ENCODE peak calls at places on chromosomes 2 and 18, in ten cellular contexts. A is adrenal gland; I is psoas muscle; T is neural progenitor cell; G is endodermal cell; V is pancreas; D is breast epithelium; Y is naive thymus-derived CD4-positive, alpha-beta T cell; W is tibial artery; X is GM12878. L is an unnamed sample.
A peak's percentile ranks its signal among the peaks of the same experiment; 100 is the strongest.

GRCh38 chr2:198135481-198135934 is 331.1 kb downstream of the PLCL1 start:
- DNase-seq in A (no peak), I (no peak), T (no peak), G (no peak), V (no peak), D (no peak), Y (no peak), W (no peak), X (no peak), L (no peak)

GRCh38 chr18:5542393-5543035 is 1.3 kb downstream of the EPB41L3 start:
- DNase-seq in A (peak; percentile 52), I (peak; percentile 51), T (peak; percentile 51), G (peak; percentile 79), V (no peak), D (no peak), Y (no peak), W (peak; percentile 47), X (no peak), L (no peak)

GRCh38 chr2:96753661-96754282 is 6.9 kb upstream of the CNNM4 start:
- DNase-seq in A (no peak), I (no peak), T (no peak), G (no peak), V (no peak), D (no peak), Y (no peak), W (no peak), X (no peak), L (no peak)

GRCh38 chr2:239731998-239732665 is 293.0 kb downstream of the NDUFA10 start:
- DNase-seq in A (no peak), I (peak; percentile 33), T (no peak), G (no peak), V (peak; percentile 43), D (no peak), Y (no peak), W (no peak), X (no peak), L (no peak)

GRCh38 chr18:6776193-6776592 is 46.7 kb downstream of the ARHGAP28 start:
- DNase-seq in A (no peak), I (no peak), T (peak; percentile 26), G (no peak), V (no peak), D (no peak), Y (no peak), W (no peak), X (no peak), L (no peak)

GRCh38 chr2:143083636-143084035 is 45.6 kb upstream of the ARHGAP15 start:
- DNase-seq in A (no peak), I (no peak), T (no peak), G (no peak), V (no peak), D (no peak), Y (no peak), W (no peak), X (no peak), L (peak; percentile 27)

GRCh38 chr2:125745514-125745913 is 910.4 kb upstream of the GYPC start:
- DNase-seq in A (peak; percentile 18), I (no peak), T (peak; percentile 83), G (peak; percentile 87), V (no peak), D (no peak), Y (no peak), W (no peak), X (peak; percentile 11), L (no peak)

GRCh38 chr2:238811765-238812164 is 36.1 kb upstream of the TWIST2 start:
- DNase-seq in A (no peak), I (no peak), T (no peak), G (no peak), V (no peak), D (no peak), Y (no peak), W (no peak), X (no peak), L (no peak)

GRCh38 chr18:73614812-73615211 is 532.8 kb downstream of the FBXO15 start:
- DNase-seq in A (no peak), I (no peak), T (no peak), G (no peak), V (no peak), D (no peak), Y (no peak), W (no peak), X (no peak), L (peak; percentile 88)

GRCh38 chr2:67854103-67854502 is 208.7 kb downstream of the C1D start:
- DNase-seq in A (no peak), I (no peak), T (no peak), G (no peak), V (no peak), D (no peak), Y (no peak), W (no peak), X (no peak), L (no peak)

GRCh38 chr2:27185331-27186026 is 26.4 kb upstream of the ATRAID start:
- DNase-seq in A (no peak), I (peak; percentile 75), T (no peak), G (no peak), V (no peak), D (no peak), Y (no peak), W (peak; percentile 81), X (no peak), L (no peak)

GRCh38 chr2:241891315-241891987 is 21.9 kb downstream of the RTP5 start:
- DNase-seq in A (no peak), I (peak; percentile 53), T (no peak), G (no peak), V (peak; percentile 91), D (no peak), Y (no peak), W (no peak), X (no peak), L (no peak)

GRCh38 chr2:162919111-162919510 is 80.5 kb upstream of the KCNH7 start:
- DNase-seq in A (no peak), I (no peak), T (no peak), G (no peak), V (no peak), D (no peak), Y (no peak), W (no peak), X (no peak), L (no peak)

GRCh38 chr2:42117923-42118758 is 51.0 kb upstream of the EML4 start:
- DNase-seq in A (no peak), I (no peak), T (no peak), G (peak; percentile 58), V (no peak), D (no peak), Y (no peak), W (no peak), X (peak; percentile 56), L (peak; percentile 44)

GRCh38 chr2:173307287-173307686 is 47.4 kb upstream of the CDCA7 start:
- DNase-seq in A (no peak), I (no peak), T (peak; percentile 39), G (no peak), V (no peak), D (no peak), Y (no peak), W (no peak), X (peak; percentile 50), L (no peak)

GRCh38 chr2:202608142-202608852 is 26.5 kb upstream of the FAM117B start:
- DNase-seq in A (no peak), I (no peak), T (no peak), G (no peak), V (no peak), D (no peak), Y (no peak), W (no peak), X (peak; percentile 26), L (no peak)

GRCh38 chr18:79637181-79637920 is 42.3 kb upstream of the CTDP1 start:
- DNase-seq in A (no peak), I (no peak), T (no peak), G (peak; percentile 72), V (peak; percentile 28), D (no peak), Y (no peak), W (no peak), X (no peak), L (no peak)

GRCh38 chr2:147739531-147739930 is 105.3 kb upstream of the ACVR2A start:
- DNase-seq in A (no peak), I (no peak), T (no peak), G (no peak), V (no peak), D (no peak), Y (no peak), W (no peak), X (no peak), L (no peak)

GRCh38 chr18:65255417-65255816 is 495.4 kb upstream of the CDH7 start:
- DNase-seq in A (no peak), I (no peak), T (no peak), G (no peak), V (no peak), D (no peak), Y (no peak), W (no peak), X (no peak), L (no peak)
- H3K27ac ChIP-seq in A (no peak overlapping the region), I (no peak overlapping the region), T (no peak overlapping the region), G (no peak overlapping the region), V (no peak overlapping the region), D (no peak overlapping the region), Y (no peak overlapping the region), W (no peak overlapping the region), X (no peak overlapping the region), L (no peak overlapping the region)

DNA sequence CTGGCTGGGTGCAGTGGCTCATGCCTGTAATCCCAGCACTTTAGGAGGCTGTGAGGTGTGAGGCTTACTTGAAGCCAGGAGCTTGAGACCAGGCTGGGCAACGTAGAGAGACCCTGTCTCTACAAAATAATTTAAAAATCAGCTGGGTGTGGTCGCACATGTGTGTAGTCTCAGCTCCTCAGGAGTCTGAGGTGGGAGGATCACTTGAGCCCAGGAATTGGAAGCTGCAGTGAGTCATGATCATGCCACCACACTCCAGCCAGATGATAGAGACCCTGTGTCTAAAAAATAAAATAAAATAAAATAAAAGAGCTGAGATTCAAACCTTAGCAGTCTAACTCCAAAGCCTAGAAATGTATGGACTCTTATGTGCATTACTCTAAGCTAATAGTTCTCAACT is 39.0 kb upstream of the NEDD4L start:
- DNase-seq in A (no peak), I (no peak), T (no peak), G (no peak), V (no peak), D (no peak), Y (no peak), W (no peak), X (no peak), L (no peak)
- H3K27ac ChIP-seq in A (no peak overlapping the region), I (no peak overlapping the region), T (no peak overlapping the region), G (no peak overlapping the region), V (no peak overlapping the region), D (no peak overlapping the region), Y (no peak overlapping the region), W (no peak overlapping the region), X (no peak overlapping the region), L (peak overlapping the region; percentile 68)

GRCh38 chr2:54466880-54467279 is 10.8 kb downstream of the SPTBN1 start:
- DNase-seq in A (no peak), I (no peak), T (no peak), G (no peak), V (no peak), D (no peak), Y (no peak), W (no peak), X (no peak), L (no peak)
- H3K27ac ChIP-seq in A (no peak overlapping the region), I (peak overlapping the region; percentile 74), T (no peak overlapping the region), G (no peak overlapping the region), V (no peak overlapping the region), D (peak overlapping the region; percentile 10), Y (no peak overlapping the region), W (peak overlapping the region; percentile 39), X (no peak overlapping the region), L (no peak overlapping the region)

DNA sequence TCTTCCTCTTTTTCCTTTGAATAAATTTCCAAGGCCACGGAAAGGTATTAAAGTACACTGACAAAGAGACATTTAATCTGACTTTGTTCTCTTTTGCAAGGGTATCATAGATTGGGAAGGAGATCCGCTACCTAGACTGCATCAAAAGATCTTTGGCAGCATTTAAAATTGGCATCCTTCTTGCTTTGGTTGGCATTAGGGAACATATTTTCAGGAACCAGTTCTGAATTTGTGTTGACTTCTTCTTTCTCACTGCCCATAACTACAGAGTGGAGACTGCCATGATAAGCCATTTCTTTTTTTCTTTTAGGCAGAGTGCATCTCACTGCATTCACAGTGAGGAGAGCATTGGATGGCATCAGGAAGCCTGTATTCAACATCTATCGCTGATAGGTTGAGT is 83.4 kb downstream of the DOCK10 start:
- DNase-seq in A (no peak), I (no peak), T (no peak), G (no peak), V (no peak), D (no peak), Y (no peak), W (no peak), X (no peak), L (no peak)
- H3K27ac ChIP-seq in A (no peak overlapping the region), I (no peak overlapping the region), T (no peak overlapping the region), G (no peak overlapping the region), V (no peak overlapping the region), D (peak overlapping the region; percentile 48), Y (no peak overlapping the region), W (peak overlapping the region; percentile 18), X (no peak overlapping the region), L (no peak overlapping the region)

L was measured in epithelial cell of prostate.